ENCODE peak calls at places on chromosomes 5 and 9, in eight cellular contexts. Y is lower lobe of right lung, P is heart right ventricle, X is kidney epithelial cell, E is lung, M is GM06990, J is heart left ventricle, H is ascending aorta. Q is an unnamed sample.

GRCh38 chr9:5205071-5205470 is 19.6 kb upstream of the INSL6 start:
- DNase-seq in Y (no peak), P (no peak), X (no peak), E (no peak), M (no peak), J (no peak), H (no peak), Q (no peak)

GRCh38 chr5:141513021-141513626 is 24.2 kb downstream of the PCDHGC5 start:
- DNase-seq in Y (no peak), P (no peak), X (no peak), E (no peak), M (peak; percentile 69), J (no peak), H (no peak), Q (no peak)

GRCh38 chr5:1312206-1312605 is 17.3 kb upstream of the TERT start:
- DNase-seq in Y (peak; percentile 36), P (no peak), X (no peak), E (no peak), M (peak; percentile 43), J (no peak), H (peak; percentile 56), Q (no peak)

GRCh38 chr9:93210324-93210973 is 26.5 kb downstream of the WNK2 start:
- DNase-seq in Y (peak; percentile 26), P (no peak), X (no peak), E (no peak), M (no peak), J (no peak), H (no peak), Q (no peak)

GRCh38 chr5:15026011-15026481 is 154.5 kb upstream of the ANKH start:
- DNase-seq in Y (no peak), P (no peak), X (no peak), E (no peak), M (no peak), J (no peak), H (no peak), Q (no peak)

GRCh38 chr5:123871373-123871772 is 359.4 kb downstream of the CSNK1G3 start:
- DNase-seq in Y (no peak), P (no peak), X (no peak), E (no peak), M (no peak), J (no peak), H (no peak), Q (no peak)

GRCh38 chr5:80191991-80192398 is 63.9 kb downstream of the SERINC5 start:
- DNase-seq in Y (no peak), P (peak; percentile 58), X (no peak), E (no peak), M (no peak), J (peak; percentile 62), H (no peak), Q (no peak)

GRCh38 chr9:20989923-20990341 is 41.5 kb downstream of the HACD4 start:
- DNase-seq in Y (peak; percentile 79), P (peak; percentile 32), X (no peak), E (peak; percentile 32), M (no peak), J (peak; percentile 39), H (peak; percentile 75), Q (no peak)

GRCh38 chr9:38467404-38467803 is 43.1 kb upstream of the IGFBPL1 start:
- DNase-seq in Y (no peak), P (no peak), X (no peak), E (no peak), M (no peak), J (no peak), H (no peak), Q (no peak)
- H3K27me3 ChIP-seq in Y (no peaks in the 10 kb centered on the region), P (peaks cover 6% of the 10 kb centered on the region), X (peaks cover 7% of the 10 kb centered on the region), E (no peaks in the 10 kb centered on the region), M (no peaks in the 10 kb centered on the region), J (peaks cover 9% of the 10 kb centered on the region), H (no peaks in the 10 kb centered on the region), Q (no peaks in the 10 kb centered on the region)

DNA sequence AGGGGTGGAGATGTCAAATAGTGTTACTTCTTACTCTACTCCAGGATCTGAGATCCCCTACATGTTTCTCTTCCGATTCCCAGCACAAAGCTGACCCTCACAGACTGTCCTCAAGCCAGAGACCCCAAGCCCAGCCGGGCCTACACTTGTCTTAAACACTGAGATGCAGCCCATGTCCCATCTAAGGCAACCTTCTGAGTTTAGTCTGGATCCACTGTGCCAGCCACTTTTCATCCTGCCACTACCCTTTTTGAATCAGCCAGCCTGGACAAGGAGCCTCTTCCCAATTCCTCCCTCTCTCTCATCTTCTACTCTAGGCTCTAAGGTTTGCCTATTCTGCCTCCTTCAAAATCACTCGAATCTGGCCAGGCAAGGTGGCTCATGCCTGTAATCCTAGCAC is 6.2 kb upstream of the MYORG start:
- DNase-seq in Y (no peak), P (no peak), X (no peak), E (no peak), M (no peak), J (no peak), H (no peak), Q (no peak)
- H3K27me3 ChIP-seq in Y (no peaks in the 10 kb centered on the region), P (no peaks in the 10 kb centered on the region), X (peaks cover 12% of the 10 kb centered on the region), E (no peaks in the 10 kb centered on the region), M (no peaks in the 10 kb centered on the region), J (no peaks in the 10 kb centered on the region), H (no peaks in the 10 kb centered on the region), Q (peaks cover 3% of the 10 kb centered on the region)

GRCh38 chr9:14303110-14303509 is 10.8 kb downstream of the NFIB start:
- DNase-seq in Y (no peak), P (no peak), X (no peak), E (no peak), M (no peak), J (no peak), H (no peak), Q (no peak)
- H3K27me3 ChIP-seq in Y (no peaks in the 10 kb centered on the region), P (no peaks in the 10 kb centered on the region), X (peaks cover 4% of the 10 kb centered on the region), E (no peaks in the 10 kb centered on the region), M (no peaks in the 10 kb centered on the region), J (no peaks in the 10 kb centered on the region), H (no peaks in the 10 kb centered on the region), Q (peaks cover 2% of the 10 kb centered on the region)

DNA sequence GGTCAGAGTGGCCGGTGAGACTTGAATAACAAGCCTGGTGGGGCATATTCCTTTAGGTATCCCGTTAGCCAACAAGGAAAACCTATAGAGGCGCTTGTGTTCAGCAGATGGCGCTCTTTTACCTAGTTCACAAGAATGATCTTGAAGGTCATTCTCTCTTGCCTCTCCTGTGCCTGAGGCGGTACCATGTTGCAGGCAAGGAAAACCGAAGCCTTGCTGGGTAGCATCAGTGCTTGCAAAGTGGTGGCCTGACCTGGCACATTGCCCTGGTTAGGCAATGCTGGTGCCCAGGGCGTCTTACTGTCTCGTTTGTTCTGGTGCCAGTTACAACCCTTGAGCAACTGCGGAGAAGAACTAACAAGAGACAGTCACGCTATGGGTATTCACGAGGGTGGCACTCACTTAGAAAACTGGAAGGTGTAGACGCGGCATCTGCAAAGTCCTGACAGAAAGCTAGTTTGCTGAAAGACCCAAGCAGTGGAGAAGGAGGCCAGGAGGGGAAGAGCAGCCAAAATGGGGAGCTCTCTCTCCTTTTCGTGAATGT is 56.7 kb downstream of the AOPEP start:
- DNase-seq in Y (peak; percentile 86), P (peak; percentile 86), X (peak; percentile 67), E (peak; percentile 90), M (peak; percentile 30), J (peak; percentile 79), H (peak; percentile 91), Q (peak; percentile 58)
- H3K27me3 ChIP-seq in Y (no peaks in the 10 kb centered on the region), P (no peaks in the 10 kb centered on the region), X (no peaks in the 10 kb centered on the region), E (no peaks in the 10 kb centered on the region), M (no peaks in the 10 kb centered on the region), J (no peaks in the 10 kb centered on the region), H (no peaks in the 10 kb centered on the region), Q (no peaks in the 10 kb centered on the region)

GRCh38 chr9:136201609-136202448 is 3.1 kb downstream of the LHX3 start:
- DNase-seq in Y (no peak), P (no peak), X (no peak), E (no peak), M (no peak), J (no peak), H (no peak), Q (no peak)
- H3K27me3 ChIP-seq in Y (peaks cover 85% of the 10 kb centered on the region), P (peaks cover 80% of the 10 kb centered on the region), X (peaks cover 86% of the 10 kb centered on the region), E (peaks cover 54% of the 10 kb centered on the region), M (peaks cover 2% of the 10 kb centered on the region), J (peaks cover 81% of the 10 kb centered on the region), H (peaks cover 39% of the 10 kb centered on the region), Q (peaks cover 60% of the 10 kb centered on the region)

DNA sequence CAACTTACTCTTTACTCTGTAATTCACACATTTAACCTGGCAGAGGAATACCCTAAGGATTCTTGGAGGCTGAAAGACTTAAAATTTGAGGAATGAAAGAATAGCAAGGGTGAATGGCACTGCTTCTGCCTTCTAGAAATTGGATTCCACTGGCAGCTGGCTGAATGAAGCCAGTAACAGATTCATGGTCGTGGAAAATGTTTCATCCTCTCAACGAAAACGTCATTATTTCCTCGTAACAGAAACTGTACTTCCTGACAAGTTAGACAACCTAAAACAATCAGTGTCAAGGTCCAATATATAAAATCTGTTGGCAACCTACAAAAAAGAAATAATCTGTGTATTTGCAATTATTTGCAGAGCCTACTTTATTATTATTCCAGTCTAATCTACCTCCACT is 39.7 kb downstream of the BNC2 start:
- DNase-seq in Y (no peak), P (no peak), X (no peak), E (no peak), M (no peak), J (no peak), H (no peak), Q (no peak)
- H3K27me3 ChIP-seq in Y (no peaks in the 10 kb centered on the region), P (no peaks in the 10 kb centered on the region), X (no peaks in the 10 kb centered on the region), E (no peaks in the 10 kb centered on the region), M (no peaks in the 10 kb centered on the region), J (peaks cover 6% of the 10 kb centered on the region), H (no peaks in the 10 kb centered on the region), Q (no peaks in the 10 kb centered on the region)